ENCODE peak calls at places on chromosomes 5 and 9, in six cellular contexts. Q, X, U, L, B and D are unnamed samples. For H3K9me3, the result is how much of the 10 kb centered on the place peaks cover.

GRCh38 chr5:132063090-132063911 is 2.8 kb downstream of the IL3 start:
- DNase-seq in Q (peak), X (peak), U (peak), L (peak), B (peak), D (peak)

GRCh38 chr5:81425569-81425968 is 31.6 kb upstream of the ACOT12 start:
- DNase-seq in Q (peak), X (peak), U (no peak), L (peak), B (peak), D (no peak)

GRCh38 chr5:175753536-175753890 is 95.6 kb downstream of the HRH2 start:
- DNase-seq in Q (no peak), X (no peak), U (no peak), L (no peak), B (no peak), D (no peak)

GRCh38 chr5:2756211-2756746 is 4.8 kb upstream of the IRX2 start:
- DNase-seq in Q (peak), X (peak), U (no peak), L (peak), B (no peak), D (no peak)

GRCh38 chr5:84113246-84114118 is 271.2 kb downstream of the EDIL3 start:
- DNase-seq in Q (no peak), X (peak), U (no peak), L (peak), B (no peak), D (no peak)

GRCh38 chr5:53481887-53482716 is 1.7 kb downstream of the FST start:
- DNase-seq in Q (peak), X (peak), U (peak), L (peak), B (peak), D (peak)

GRCh38 chr5:61162832-61163567 is 732 bp upstream of the SMIM15 start:
- DNase-seq in Q (peak), X (peak), U (no peak), L (peak), B (no peak), D (no peak)

GRCh38 chr9:114385412-114386181 is 2.2 kb downstream of the AKNA start:
- DNase-seq in Q (no peak), X (peak), U (peak), L (peak), B (peak), D (peak)

GRCh38 chr9:34628656-34629491 is at the start of gene ARID3C:
- DNase-seq in Q (no peak), X (no peak), U (no peak), L (no peak), B (no peak), D (peak)

GRCh38 chr5:105807251-105807650 is 1863.5 kb downstream of the EFNA5 start:
- DNase-seq in Q (no peak), X (no peak), U (no peak), L (no peak), B (no peak), D (no peak)

GRCh38 chr9:113591899-113592625 is 128.5 kb downstream of the RGS3 start:
- DNase-seq in Q (no peak), X (no peak), U (no peak), L (no peak), B (no peak), D (no peak)

GRCh38 chr5:160174780-160175437 is 54.4 kb upstream of the FABP6 start:
- DNase-seq in Q (no peak), X (no peak), U (no peak), L (no peak), B (no peak), D (no peak)

GRCh38 chr5:147361441-147362175 is 126.8 kb downstream of the STK32A start:
- DNase-seq in Q (no peak), X (no peak), U (no peak), L (no peak), B (no peak), D (no peak)

GRCh38 chr5:116864157-116864837 is 289.7 kb upstream of the SEMA6A start:
- DNase-seq in Q (no peak), X (peak), U (no peak), L (no peak), B (no peak), D (no peak)

GRCh38 chr5:86909896-86910295 is 292.2 kb downstream of the COX7C start:
- DNase-seq in Q (no peak), X (peak), U (no peak), L (peak), B (no peak), D (no peak)

GRCh38 chr5:116137544-116138378 is 52.9 kb downstream of the COMMD10 start:
- DNase-seq in Q (peak), X (peak), U (no peak), L (peak), B (peak), D (no peak)

GRCh38 chr5:141355641-141356040 is 820 bp downstream of the PCDHGA4 start:
- DNase-seq in Q (no peak), X (no peak), U (no peak), L (no peak), B (no peak), D (no peak)
- H3K9me3 ChIP-seq in Q (half or more), X (under half), U (half or more), L (half or more), B (under half), D (under half)

DNA sequence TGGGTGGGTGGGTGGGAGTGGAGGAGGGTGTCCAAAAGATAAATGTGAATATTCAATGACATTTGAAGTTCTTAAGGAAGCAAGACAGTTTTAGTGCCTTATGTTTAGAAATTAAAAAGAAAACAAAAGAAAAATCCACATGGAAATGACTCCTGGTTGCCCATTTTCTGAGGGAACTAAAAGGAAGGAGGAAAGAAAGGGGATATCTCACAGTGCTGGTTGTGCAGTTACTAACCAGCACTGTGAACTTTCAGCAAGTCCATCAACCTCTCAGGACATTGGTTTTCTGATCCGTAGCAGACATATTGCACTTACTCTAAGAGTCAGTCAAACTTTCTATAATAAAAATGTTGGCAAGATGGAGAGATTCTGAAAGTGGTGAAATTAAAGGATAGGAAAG is 431.0 kb upstream of the CLINT1 start:
- DNase-seq in Q (no peak), X (no peak), U (no peak), L (no peak), B (no peak), D (no peak)
- H3K9me3 ChIP-seq in Q (under half), X (under half), U (under half), L (under half), B (under half), D (under half)

GRCh38 chr5:141369994-141370848 is at the start of gene PCDHGB3:
- DNase-seq in Q (no peak), X (peak), U (peak), L (peak), B (peak), D (no peak)

GRCh38 chr5:141362719-141363118 is 1.2 kb upstream of the PCDHGA5 start:
- DNase-seq in Q (no peak), X (no peak), U (no peak), L (no peak), B (no peak), D (no peak)

GRCh38 chr5:141371572-141372475 is 1.8 kb downstream of the PCDHGB3 start:
- DNase-seq in Q (no peak), X (no peak), U (no peak), L (no peak), B (no peak), D (no peak)

GRCh38 chr5:141363952-141364660 is at the start of gene PCDHGA5:
- DNase-seq in Q (no peak), X (peak), U (no peak), L (peak), B (no peak), D (no peak)

GRCh38 chr5:141366016-141366896 is 2.3 kb downstream of the PCDHGA5 start:
- DNase-seq in Q (no peak), X (no peak), U (no peak), L (no peak), B (no peak), D (no peak)
- H3K9me3 ChIP-seq in Q (under half), X (half or more), U (half or more), L (half or more), B (under half), D (under half)

GRCh38 chr9:92982130-92982529 is 34.8 kb downstream of the FGD3 start:
- DNase-seq in Q (no peak), X (no peak), U (no peak), L (no peak), B (no peak), D (no peak)
- H3K9me3 ChIP-seq in Q (under half), X (under half), U (under half), L (under half), B (under half), D (under half)

DNA sequence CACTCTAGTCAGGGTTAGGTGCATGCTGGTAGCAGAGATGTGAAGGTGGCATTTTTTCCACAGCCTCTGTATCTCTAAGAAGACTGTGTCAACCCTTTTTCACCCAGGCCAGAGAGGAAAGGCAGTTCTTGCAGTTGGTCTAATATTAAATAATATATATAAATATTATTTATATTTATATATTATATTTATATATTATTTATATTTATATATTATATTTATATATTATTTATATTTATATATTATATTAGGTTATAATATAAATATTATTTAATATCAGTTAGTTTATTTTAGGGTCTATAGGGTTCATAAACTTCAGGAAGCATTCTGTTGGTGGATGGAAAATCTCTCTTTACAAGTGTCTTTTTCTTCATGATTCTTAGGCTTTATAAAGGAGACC is 218.6 kb upstream of the DMRTA1 start:
- DNase-seq in Q (no peak), X (no peak), U (no peak), L (no peak), B (no peak), D (no peak)
- H3K9me3 ChIP-seq in Q (half or more), X (under half), U (under half), L (under half), B (under half), D (under half)

DNA sequence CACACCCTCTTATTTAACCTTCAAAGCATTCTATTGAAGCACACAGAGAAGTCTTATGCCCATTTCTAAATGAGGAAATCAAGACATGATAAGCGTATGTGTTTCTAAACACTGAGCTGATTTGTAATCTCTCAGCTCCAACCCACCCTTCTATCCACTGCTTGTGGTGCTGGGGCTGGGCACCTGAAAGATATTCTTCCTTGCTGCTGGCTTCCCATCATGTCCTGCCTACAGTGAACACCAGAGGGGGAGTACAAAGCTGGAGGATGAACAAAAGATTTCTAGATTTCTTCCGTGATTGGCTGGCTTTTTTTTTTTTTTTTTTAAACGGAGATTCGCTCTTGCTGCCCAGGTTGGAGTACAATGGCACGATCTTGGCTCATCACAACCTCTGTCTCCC is 14.4 kb downstream of the ACTL7A start:
- DNase-seq in Q (no peak), X (no peak), U (no peak), L (no peak), B (no peak), D (no peak)
- H3K9me3 ChIP-seq in Q (under half), X (under half), U (under half), L (under half), B (under half), D (under half)

GRCh38 chr5:25006734-25007133 is 362.0 kb upstream of the CDH10 start:
- DNase-seq in Q (no peak), X (peak), U (no peak), L (no peak), B (no peak), D (no peak)

DNA sequence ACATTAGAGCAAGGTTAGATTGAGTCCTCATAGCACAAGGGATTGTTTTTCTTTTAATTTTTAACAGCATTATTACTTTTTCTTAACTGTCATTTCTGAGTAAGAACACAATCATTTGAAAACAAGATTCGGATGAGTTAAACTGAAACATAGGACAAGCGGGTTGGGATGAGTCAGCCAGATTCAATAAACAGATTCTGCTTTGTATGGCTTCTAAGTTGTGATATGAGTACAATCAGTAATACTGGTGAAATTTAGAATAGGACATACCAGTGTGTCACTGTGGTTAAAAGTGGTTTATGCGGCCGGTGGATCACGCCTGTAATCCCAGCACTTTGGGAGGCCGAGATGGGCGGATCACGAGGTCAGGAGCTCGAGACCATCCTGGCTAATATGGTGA is 364.3 kb upstream of the CDH10 start:
- DNase-seq in Q (no peak), X (peak), U (no peak), L (no peak), B (no peak), D (no peak)
- H3K9me3 ChIP-seq in Q (under half), X (under half), U (under half), L (under half), B (under half), D (under half)

GRCh38 chr5:141389153-141390042 is 1.9 kb downstream of the PCDHGB4 start:
- DNase-seq in Q (no peak), X (no peak), U (no peak), L (no peak), B (no peak), D (no peak)

GRCh38 chr5:141388661-141389060 is 1.2 kb downstream of the PCDHGB4 start:
- DNase-seq in Q (no peak), X (no peak), U (no peak), L (no peak), B (no peak), D (no peak)

GRCh38 chr5:141392429-141393198 is at the start of gene PCDHGA8:
- DNase-seq in Q (no peak), X (no peak), U (no peak), L (peak), B (no peak), D (no peak)

GRCh38 chr5:141398608-141399007 is 861 bp downstream of the PCDHGB5 start:
- DNase-seq in Q (no peak), X (no peak), U (no peak), L (no peak), B (no peak), D (no peak)

DNA sequence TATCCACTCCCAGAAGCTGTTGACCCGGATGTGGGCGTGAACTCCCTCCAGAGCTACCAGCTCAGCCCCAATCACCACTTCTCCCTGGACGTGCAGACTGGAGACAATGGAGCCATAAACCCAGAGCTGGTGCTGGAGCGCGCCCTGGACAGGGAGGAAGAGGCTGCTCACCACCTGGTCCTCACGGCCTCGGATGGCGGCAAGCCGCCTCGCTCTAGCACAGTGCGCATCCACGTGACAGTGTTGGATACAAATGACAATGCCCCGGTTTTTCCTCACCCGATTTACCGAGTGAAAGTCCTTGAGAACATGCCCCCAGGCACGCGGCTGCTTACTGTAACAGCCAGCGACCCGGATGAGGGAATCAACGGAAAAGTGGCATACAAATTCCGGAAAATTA is 834 bp downstream of the PCDHGA8 start:
- DNase-seq in Q (no peak), X (no peak), U (no peak), L (no peak), B (no peak), D (no peak)
- H3K9me3 ChIP-seq in Q (half or more), X (under half), U (half or more), L (under half), B (under half), D (under half)